ENCODE peak calls at places on chromosomes 2 and 18, in ten cellular contexts. One of them, this sample, is unnamed.
A peak's percentile ranks its signal among the peaks of the same experiment; 100 is the strongest.

GRCh38 chr18:39938678-39939077 is 2016.4 kb upstream of the PIK3C3 start:
- DNase-seq in left ventricle myocardium inferior: no peak
- DNase-seq in A549: no peak
- DNase-seq in mucosa of descending colon: no peak
- DNase-seq in astrocyte of the spinal cord: no peak
- DNase-seq in body of pancreas: peak; percentile 2
- DNase-seq in fibroblast of pulmonary artery: peak; percentile 21
- DNase-seq in IMR-90: no peak
- DNase-seq in stomach: no peak
- DNase-seq in psoas muscle: no peak
- DNase-seq in this sample: no peak

GRCh38 chr2:104812281-104812680 is 41.6 kb upstream of the POU3F3 start:
- DNase-seq in left ventricle myocardium inferior: no peak
- DNase-seq in A549: no peak
- DNase-seq in mucosa of descending colon: no peak
- DNase-seq in astrocyte of the spinal cord: no peak
- DNase-seq in body of pancreas: no peak
- DNase-seq in fibroblast of pulmonary artery: no peak
- DNase-seq in IMR-90: no peak
- DNase-seq in stomach: no peak
- DNase-seq in psoas muscle: no peak
- DNase-seq in this sample: no peak

GRCh38 chr18:46184296-46185080 is 80.3 kb downstream of the HAUS1 start:
- DNase-seq in left ventricle myocardium inferior: no peak
- DNase-seq in A549: no peak
- DNase-seq in mucosa of descending colon: no peak
- DNase-seq in astrocyte of the spinal cord: no peak
- DNase-seq in body of pancreas: no peak
- DNase-seq in fibroblast of pulmonary artery: no peak
- DNase-seq in IMR-90: no peak
- DNase-seq in stomach: peak; percentile 15
- DNase-seq in psoas muscle: no peak
- DNase-seq in this sample: no peak

GRCh38 chr2:180208841-180209240 is 201.7 kb upstream of the CWC22 start:
- DNase-seq in left ventricle myocardium inferior: no peak
- DNase-seq in A549: no peak
- DNase-seq in mucosa of descending colon: no peak
- DNase-seq in astrocyte of the spinal cord: peak; percentile 60
- DNase-seq in body of pancreas: no peak
- DNase-seq in fibroblast of pulmonary artery: peak; percentile 68
- DNase-seq in IMR-90: peak; percentile 62
- DNase-seq in stomach: no peak
- DNase-seq in psoas muscle: no peak
- DNase-seq in this sample: no peak

GRCh38 chr2:28610583-28611201 is 114.8 kb downstream of the PLB1 start:
- DNase-seq in left ventricle myocardium inferior: no peak
- DNase-seq in A549: peak; percentile 95
- DNase-seq in mucosa of descending colon: no peak
- DNase-seq in astrocyte of the spinal cord: peak; percentile 98
- DNase-seq in body of pancreas: peak; percentile 73
- DNase-seq in fibroblast of pulmonary artery: peak; percentile 80
- DNase-seq in IMR-90: peak; percentile 96
- DNase-seq in stomach: peak; percentile 56
- DNase-seq in psoas muscle: peak; percentile 64
- DNase-seq in this sample: peak; percentile 77

GRCh38 chr18:38007931-38008330 is 442.3 kb upstream of the CELF4 start:
- DNase-seq in left ventricle myocardium inferior: no peak
- DNase-seq in A549: no peak
- DNase-seq in mucosa of descending colon: no peak
- DNase-seq in astrocyte of the spinal cord: no peak
- DNase-seq in body of pancreas: no peak
- DNase-seq in fibroblast of pulmonary artery: no peak
- DNase-seq in IMR-90: no peak
- DNase-seq in stomach: no peak
- DNase-seq in psoas muscle: no peak
- DNase-seq in this sample: no peak

GRCh38 chr2:55859875-55860274 is 63.7 kb downstream of the EFEMP1 start:
- DNase-seq in left ventricle myocardium inferior: no peak
- DNase-seq in A549: no peak
- DNase-seq in mucosa of descending colon: no peak
- DNase-seq in astrocyte of the spinal cord: no peak
- DNase-seq in body of pancreas: no peak
- DNase-seq in fibroblast of pulmonary artery: no peak
- DNase-seq in IMR-90: no peak
- DNase-seq in stomach: no peak
- DNase-seq in psoas muscle: no peak
- DNase-seq in this sample: no peak

GRCh38 chr2:144595686-144596073 is 75.8 kb upstream of the ZEB2 start:
- DNase-seq in left ventricle myocardium inferior: no peak
- DNase-seq in A549: no peak
- DNase-seq in mucosa of descending colon: no peak
- DNase-seq in astrocyte of the spinal cord: no peak
- DNase-seq in body of pancreas: no peak
- DNase-seq in fibroblast of pulmonary artery: no peak
- DNase-seq in IMR-90: no peak
- DNase-seq in stomach: no peak
- DNase-seq in psoas muscle: no peak
- DNase-seq in this sample: no peak

GRCh38 chr18:33612632-33613031 is 34.6 kb downstream of the ASXL3 start:
- DNase-seq in left ventricle myocardium inferior: no peak
- DNase-seq in A549: no peak
- DNase-seq in mucosa of descending colon: no peak
- DNase-seq in astrocyte of the spinal cord: no peak
- DNase-seq in body of pancreas: no peak
- DNase-seq in fibroblast of pulmonary artery: no peak
- DNase-seq in IMR-90: no peak
- DNase-seq in stomach: no peak
- DNase-seq in psoas muscle: no peak
- DNase-seq in this sample: no peak

GRCh38 chr2:71554706-71555056 is 101.3 kb downstream of the DYSF start:
- DNase-seq in left ventricle myocardium inferior: no peak
- DNase-seq in A549: no peak
- DNase-seq in mucosa of descending colon: no peak
- DNase-seq in astrocyte of the spinal cord: no peak
- DNase-seq in body of pancreas: no peak
- DNase-seq in fibroblast of pulmonary artery: no peak
- DNase-seq in IMR-90: no peak
- DNase-seq in stomach: no peak
- DNase-seq in psoas muscle: no peak
- DNase-seq in this sample: no peak

GRCh38 chr18:41745166-41746049 is 209.6 kb upstream of the PIK3C3 start:
- DNase-seq in left ventricle myocardium inferior: peak; percentile 16
- DNase-seq in A549: peak; percentile 4
- DNase-seq in mucosa of descending colon: peak; percentile 46
- DNase-seq in astrocyte of the spinal cord: peak; percentile 49
- DNase-seq in body of pancreas: peak; percentile 26
- DNase-seq in fibroblast of pulmonary artery: peak; percentile 81
- DNase-seq in IMR-90: peak; percentile 6
- DNase-seq in stomach: peak; percentile 61
- DNase-seq in psoas muscle: peak; percentile 15
- DNase-seq in this sample: peak; percentile 35

DNA sequence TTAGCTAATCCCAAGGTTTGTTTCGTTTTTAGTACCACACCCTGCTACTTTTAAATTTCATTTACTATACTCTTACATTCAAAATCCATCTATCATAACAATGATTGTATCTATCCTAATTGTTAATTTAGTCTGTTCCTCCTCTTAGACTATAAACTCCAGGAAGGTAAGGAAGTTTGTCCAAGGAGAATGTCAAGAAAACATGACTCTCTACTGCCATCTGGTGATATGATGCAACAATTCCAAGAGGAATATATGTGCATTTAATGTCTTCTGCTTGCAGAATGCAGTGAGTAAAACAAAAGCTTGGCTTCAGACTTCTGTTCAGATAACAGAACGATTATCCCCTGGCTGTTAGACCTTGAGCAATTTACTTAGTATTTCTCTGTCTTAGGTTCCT is 1267.1 kb downstream of the LRP1B start:
- DNase-seq in left ventricle myocardium inferior: no peak
- DNase-seq in A549: peak; percentile 3
- DNase-seq in mucosa of descending colon: no peak
- DNase-seq in astrocyte of the spinal cord: peak; percentile 74
- DNase-seq in body of pancreas: no peak
- DNase-seq in fibroblast of pulmonary artery: peak; percentile 90
- DNase-seq in IMR-90: peak; percentile 69
- DNase-seq in stomach: no peak
- DNase-seq in psoas muscle: no peak
- DNase-seq in this sample: no peak
- TF ChIP-seq CTCF in left ventricle myocardium inferior: peak; percentile 60
- TF ChIP-seq CTCF in A549: peak; percentile 72
- TF ChIP-seq CTCF in mucosa of descending colon: no peak
- TF ChIP-seq CTCF in astrocyte of the spinal cord: peak; percentile 58
- TF ChIP-seq CTCF in body of pancreas: peak; percentile 36
- TF ChIP-seq CTCF in fibroblast of pulmonary artery: peak; percentile 72
- TF ChIP-seq CTCF in IMR-90: peak; percentile 67
- TF ChIP-seq CTCF in stomach: no peak
- TF ChIP-seq CTCF in psoas muscle: peak; percentile 56
- TF ChIP-seq CTCF in this sample: peak; percentile 44

GRCh38 chr2:69767034-69767433 is 25.1 kb downstream of the ANXA4 start:
- DNase-seq in left ventricle myocardium inferior: no peak
- DNase-seq in A549: no peak
- DNase-seq in mucosa of descending colon: no peak
- DNase-seq in astrocyte of the spinal cord: peak; percentile 37
- DNase-seq in body of pancreas: no peak
- DNase-seq in fibroblast of pulmonary artery: peak; percentile 46
- DNase-seq in IMR-90: peak; percentile 92
- DNase-seq in stomach: no peak
- DNase-seq in psoas muscle: no peak
- DNase-seq in this sample: no peak
- TF ChIP-seq CTCF in left ventricle myocardium inferior: no peak
- TF ChIP-seq CTCF in A549: no peak
- TF ChIP-seq CTCF in mucosa of descending colon: no peak
- TF ChIP-seq CTCF in astrocyte of the spinal cord: no peak
- TF ChIP-seq CTCF in body of pancreas: no peak
- TF ChIP-seq CTCF in fibroblast of pulmonary artery: no peak
- TF ChIP-seq CTCF in IMR-90: peak; percentile 31
- TF ChIP-seq CTCF in stomach: no peak
- TF ChIP-seq CTCF in psoas muscle: no peak
- TF ChIP-seq CTCF in this sample: no peak

GRCh38 chr2:81194581-81194980 is 890.0 kb upstream of the LRRTM1 start:
- DNase-seq in left ventricle myocardium inferior: no peak
- DNase-seq in A549: no peak
- DNase-seq in mucosa of descending colon: no peak
- DNase-seq in astrocyte of the spinal cord: no peak
- DNase-seq in body of pancreas: no peak
- DNase-seq in fibroblast of pulmonary artery: no peak
- DNase-seq in IMR-90: no peak
- DNase-seq in stomach: no peak
- DNase-seq in psoas muscle: no peak
- DNase-seq in this sample: no peak

GRCh38 chr2:81196383-81196851 is 891.9 kb upstream of the LRRTM1 start:
- DNase-seq in left ventricle myocardium inferior: no peak
- DNase-seq in A549: no peak
- DNase-seq in mucosa of descending colon: no peak
- DNase-seq in astrocyte of the spinal cord: no peak
- DNase-seq in body of pancreas: no peak
- DNase-seq in fibroblast of pulmonary artery: no peak
- DNase-seq in IMR-90: no peak
- DNase-seq in stomach: no peak
- DNase-seq in psoas muscle: no peak
- DNase-seq in this sample: no peak

GRCh38 chr2:81195017-81195773 is 890.6 kb upstream of the LRRTM1 start:
- DNase-seq in left ventricle myocardium inferior: no peak
- DNase-seq in A549: no peak
- DNase-seq in mucosa of descending colon: no peak
- DNase-seq in astrocyte of the spinal cord: no peak
- DNase-seq in body of pancreas: no peak
- DNase-seq in fibroblast of pulmonary artery: no peak
- DNase-seq in IMR-90: no peak
- DNase-seq in stomach: no peak
- DNase-seq in psoas muscle: no peak
- DNase-seq in this sample: no peak

GRCh38 chr2:81195774-81196382 is 891.3 kb upstream of the LRRTM1 start:
- DNase-seq in left ventricle myocardium inferior: no peak
- DNase-seq in A549: no peak
- DNase-seq in mucosa of descending colon: no peak
- DNase-seq in astrocyte of the spinal cord: no peak
- DNase-seq in body of pancreas: no peak
- DNase-seq in fibroblast of pulmonary artery: no peak
- DNase-seq in IMR-90: no peak
- DNase-seq in stomach: no peak
- DNase-seq in psoas muscle: no peak
- DNase-seq in this sample: no peak

GRCh38 chr2:81196933-81197628 is 892.5 kb upstream of the LRRTM1 start:
- DNase-seq in left ventricle myocardium inferior: no peak
- DNase-seq in A549: no peak
- DNase-seq in mucosa of descending colon: no peak
- DNase-seq in astrocyte of the spinal cord: no peak
- DNase-seq in body of pancreas: no peak
- DNase-seq in fibroblast of pulmonary artery: no peak
- DNase-seq in IMR-90: no peak
- DNase-seq in stomach: no peak
- DNase-seq in psoas muscle: no peak
- DNase-seq in this sample: no peak
- TF ChIP-seq CTCF in left ventricle myocardium inferior: no peak
- TF ChIP-seq CTCF in A549: no peak
- TF ChIP-seq CTCF in mucosa of descending colon: no peak
- TF ChIP-seq CTCF in astrocyte of the spinal cord: no peak
- TF ChIP-seq CTCF in body of pancreas: no peak
- TF ChIP-seq CTCF in fibroblast of pulmonary artery: no peak
- TF ChIP-seq CTCF in IMR-90: no peak
- TF ChIP-seq CTCF in stomach: no peak
- TF ChIP-seq CTCF in psoas muscle: no peak
- TF ChIP-seq CTCF in this sample: no peak

GRCh38 chr2:136005462-136006205 is 20.2 kb upstream of the DARS1 start:
- DNase-seq in left ventricle myocardium inferior: no peak
- DNase-seq in A549: no peak
- DNase-seq in mucosa of descending colon: no peak
- DNase-seq in astrocyte of the spinal cord: peak; percentile 17
- DNase-seq in body of pancreas: no peak
- DNase-seq in fibroblast of pulmonary artery: no peak
- DNase-seq in IMR-90: peak; percentile 14
- DNase-seq in stomach: no peak
- DNase-seq in psoas muscle: no peak
- DNase-seq in this sample: no peak

GRCh38 chr2:136008205-136008865 is 22.9 kb upstream of the DARS1 start:
- DNase-seq in left ventricle myocardium inferior: peak; percentile 33
- DNase-seq in A549: no peak
- DNase-seq in mucosa of descending colon: peak; percentile 34
- DNase-seq in astrocyte of the spinal cord: no peak
- DNase-seq in body of pancreas: peak; percentile 72
- DNase-seq in fibroblast of pulmonary artery: no peak
- DNase-seq in IMR-90: no peak
- DNase-seq in stomach: peak; percentile 52
- DNase-seq in psoas muscle: peak; percentile 35
- DNase-seq in this sample: peak; percentile 84

GRCh38 chr2:136004920-136005319 is 19.5 kb upstream of the DARS1 start:
- DNase-seq in left ventricle myocardium inferior: no peak
- DNase-seq in A549: no peak
- DNase-seq in mucosa of descending colon: no peak
- DNase-seq in astrocyte of the spinal cord: no peak
- DNase-seq in body of pancreas: no peak
- DNase-seq in fibroblast of pulmonary artery: no peak
- DNase-seq in IMR-90: no peak
- DNase-seq in stomach: no peak
- DNase-seq in psoas muscle: no peak
- DNase-seq in this sample: no peak

GRCh38 chr2:136010126-136010525 is 24.7 kb upstream of the DARS1 start:
- DNase-seq in left ventricle myocardium inferior: no peak
- DNase-seq in A549: no peak
- DNase-seq in mucosa of descending colon: no peak
- DNase-seq in astrocyte of the spinal cord: peak; percentile 23
- DNase-seq in body of pancreas: no peak
- DNase-seq in fibroblast of pulmonary artery: no peak
- DNase-seq in IMR-90: peak; percentile 72
- DNase-seq in stomach: no peak
- DNase-seq in psoas muscle: no peak
- DNase-seq in this sample: no peak

GRCh38 chr2:136006658-136007057 is 21.2 kb upstream of the DARS1 start:
- DNase-seq in left ventricle myocardium inferior: no peak
- DNase-seq in A549: no peak
- DNase-seq in mucosa of descending colon: no peak
- DNase-seq in astrocyte of the spinal cord: no peak
- DNase-seq in body of pancreas: no peak
- DNase-seq in fibroblast of pulmonary artery: no peak
- DNase-seq in IMR-90: peak; percentile 43
- DNase-seq in stomach: no peak
- DNase-seq in psoas muscle: no peak
- DNase-seq in this sample: no peak
- TF ChIP-seq CTCF in left ventricle myocardium inferior: no peak
- TF ChIP-seq CTCF in A549: no peak
- TF ChIP-seq CTCF in mucosa of descending colon: no peak
- TF ChIP-seq CTCF in astrocyte of the spinal cord: no peak
- TF ChIP-seq CTCF in body of pancreas: no peak
- TF ChIP-seq CTCF in fibroblast of pulmonary artery: no peak
- TF ChIP-seq CTCF in IMR-90: no peak
- TF ChIP-seq CTCF in stomach: no peak
- TF ChIP-seq CTCF in psoas muscle: no peak
- TF ChIP-seq CTCF in this sample: no peak

This sample was measured in activated CD8-positive, alpha-beta T cell treated with anti-CD3 and anti-CD28 coated beads for 36 hours.